ENCODE peak calls at places on chromosomes 1 and 21, in four cellular contexts. N, C, J and Q are unnamed samples.

GRCh38 chr21:33332143-33332542 is 7.4 kb downstream of the IFNAR1 start:
- DNase-seq in N (no peak), C (no peak), J (no peak), Q (no peak)

GRCh38 chr1:66282885-66283284 is 251.1 kb upstream of the SGIP1 start:
- DNase-seq in N (peak; percentile 48), C (no peak), J (no peak), Q (no peak)

GRCh38 chr21:37232274-37233018 is 34.7 kb downstream of the VPS26C start:
- DNase-seq in N (no peak), C (no peak), J (no peak), Q (no peak)

GRCh38 chr1:183648042-183648441 is 5.1 kb downstream of the APOBEC4 start:
- DNase-seq in N (no peak), C (no peak), J (no peak), Q (no peak)

GRCh38 chr1:174433451-174433850 is 14.3 kb upstream of the GPR52 start:
- DNase-seq in N (peak; percentile 73), C (no peak), J (no peak), Q (no peak)

GRCh38 chr1:237470712-237471310 is 419.9 kb downstream of the ZP4 start:
- DNase-seq in N (no peak), C (no peak), J (no peak), Q (no peak)

GRCh38 chr1:178536329-178536728 is 23.4 kb downstream of the TEX35 start:
- DNase-seq in N (no peak), C (no peak), J (no peak), Q (no peak)

GRCh38 chr1:194707074-194707473 is 1520.7 kb upstream of the B3GALT2 start:
- DNase-seq in N (no peak), C (no peak), J (no peak), Q (no peak)

GRCh38 chr1:236507022-236507700 is 16.6 kb upstream of the LGALS8 start:
- DNase-seq in N (peak; percentile 78), C (peak; percentile 46), J (peak; percentile 78), Q (no peak)

GRCh38 chr1:48526045-48526714 is 54.2 kb upstream of the SPATA6 start:
- DNase-seq in N (peak; percentile 7), C (no peak), J (no peak), Q (no peak)

GRCh38 chr1:41392528-41392924 is 31.3 kb downstream of the FOXO6 start:
- DNase-seq in N (no peak), C (no peak), J (no peak), Q (no peak)
- H4K20me1 ChIP-seq in N (no peaks in the 10 kb centered on the region), C (no peaks in the 10 kb centered on the region), J (no peaks in the 10 kb centered on the region), Q (no peaks in the 10 kb centered on the region)

DNA sequence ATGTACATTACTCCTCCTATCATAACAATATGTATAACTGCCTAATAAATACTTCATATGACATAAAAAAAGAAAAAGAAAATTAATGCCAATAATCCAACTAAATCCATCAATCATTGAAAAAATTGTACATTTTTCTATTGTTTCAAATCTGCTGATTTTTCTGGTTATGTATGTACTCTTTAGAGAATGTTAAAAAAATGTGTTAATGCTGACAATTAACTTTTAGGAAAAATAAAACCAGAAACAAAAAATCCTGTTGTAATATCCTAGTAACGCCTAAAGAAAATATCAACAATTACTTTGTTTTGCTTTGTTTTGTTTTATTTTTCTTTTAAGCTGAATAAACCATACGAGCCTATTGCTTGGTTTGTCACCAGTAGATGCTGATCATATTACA is 213.9 kb upstream of the USP25 start:
- DNase-seq in N (no peak), C (no peak), J (no peak), Q (no peak)
- H4K20me1 ChIP-seq in N (no peaks in the 10 kb centered on the region), C (no peaks in the 10 kb centered on the region), J (no peaks in the 10 kb centered on the region), Q (no peaks in the 10 kb centered on the region)

GRCh38 chr1:94899756-94900155 is 27.2 kb downstream of the CNN3 start:
- DNase-seq in N (no peak), C (no peak), J (no peak), Q (no peak)
- H4K20me1 ChIP-seq in N (peaks cover 3% of the 10 kb centered on the region), C (peaks cover 7% of the 10 kb centered on the region), J (no peaks in the 10 kb centered on the region), Q (no peaks in the 10 kb centered on the region)

DNA sequence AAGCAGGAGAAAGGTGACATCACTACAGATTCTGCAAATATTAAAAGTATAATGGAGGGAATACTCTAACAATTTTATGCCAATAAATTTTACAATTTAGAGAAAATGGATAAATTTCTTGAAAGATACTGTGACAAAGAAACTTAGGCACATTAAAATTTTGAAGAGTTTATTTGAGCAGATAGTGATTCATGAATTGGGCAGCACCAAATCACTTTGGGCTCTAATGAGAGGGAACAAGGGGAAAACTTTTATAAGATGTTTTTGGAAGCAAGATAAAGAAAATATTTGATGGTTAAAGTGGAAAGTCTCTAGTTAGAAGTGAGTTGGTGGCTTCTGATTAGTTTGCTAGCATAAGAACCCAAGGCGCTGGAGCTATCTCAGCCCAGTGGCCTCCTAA is 55.2 kb upstream of the FMN2 start:
- DNase-seq in N (no peak), C (no peak), J (no peak), Q (no peak)
- H4K20me1 ChIP-seq in N (no peaks in the 10 kb centered on the region), C (no peaks in the 10 kb centered on the region), J (no peaks in the 10 kb centered on the region), Q (no peaks in the 10 kb centered on the region)

GRCh38 chr1:217948741-217949140 is 317.6 kb downstream of the SPATA17 start:
- DNase-seq in N (peak; percentile 4), C (no peak), J (no peak), Q (no peak)
- H4K20me1 ChIP-seq in N (no peaks in the 10 kb centered on the region), C (no peaks in the 10 kb centered on the region), J (no peaks in the 10 kb centered on the region), Q (no peaks in the 10 kb centered on the region)

DNA sequence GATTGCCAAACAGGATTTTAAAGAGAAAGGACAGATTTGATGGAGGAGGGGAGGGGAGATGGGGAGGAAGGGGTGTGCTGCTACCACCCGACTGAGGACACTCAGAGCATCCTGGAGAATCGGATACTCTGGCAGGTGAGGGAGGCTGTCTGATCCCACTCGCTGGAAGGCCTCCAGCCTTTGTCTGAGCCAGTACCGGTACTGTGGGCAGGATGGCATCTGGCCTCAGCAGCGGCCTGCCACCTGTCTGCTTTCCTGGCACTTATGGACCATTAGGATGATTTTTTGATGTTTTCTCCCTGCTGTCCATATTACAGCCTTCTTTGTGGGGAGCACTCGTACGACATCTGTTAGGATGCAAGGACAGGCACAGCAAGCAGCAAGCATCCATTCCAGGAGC is 11.4 kb downstream of the ATP2B4 start:
- DNase-seq in N (no peak), C (no peak), J (no peak), Q (no peak)
- H4K20me1 ChIP-seq in N (no peaks in the 10 kb centered on the region), C (no peaks in the 10 kb centered on the region), J (no peaks in the 10 kb centered on the region), Q (no peaks in the 10 kb centered on the region)

DNA sequence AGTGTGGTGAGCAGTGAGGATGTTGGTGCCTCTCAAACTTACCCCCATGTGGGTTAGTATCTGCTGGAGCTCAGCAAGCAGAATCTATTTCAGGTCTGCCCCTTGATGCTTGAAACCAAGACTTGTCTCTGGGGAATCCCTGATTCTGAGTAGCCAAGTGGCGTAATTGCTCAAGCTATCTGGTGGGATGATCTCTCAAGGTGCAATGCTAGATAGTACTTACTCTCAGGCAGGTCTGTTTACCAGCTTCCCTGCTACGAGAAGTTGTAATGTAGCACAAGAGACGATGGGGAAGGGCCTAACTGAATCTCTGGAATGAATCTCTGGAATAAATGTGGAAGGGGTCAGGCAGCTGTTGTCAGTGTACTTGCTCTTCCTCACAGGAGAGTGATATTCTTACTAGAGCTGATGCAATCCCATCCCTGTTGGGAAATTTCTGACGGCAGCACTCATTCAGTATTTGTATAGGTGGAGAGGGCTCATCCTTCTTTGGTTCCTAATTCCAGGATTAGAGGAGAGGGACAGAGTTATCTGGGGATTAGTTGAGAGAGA is 65.4 kb downstream of the MACF1 start:
- DNase-seq in N (no peak), C (peak; percentile 36), J (no peak), Q (no peak)
- H4K20me1 ChIP-seq in N (no peaks in the 10 kb centered on the region), C (peaks cover 6% of the 10 kb centered on the region), J (peaks cover 7% of the 10 kb centered on the region), Q (no peaks in the 10 kb centered on the region)

GRCh38 chr1:165886193-165886592 is 58.8 kb downstream of the UCK2 start:
- DNase-seq in N (no peak), C (no peak), J (no peak), Q (no peak)
- H4K20me1 ChIP-seq in N (no peaks in the 10 kb centered on the region), C (no peaks in the 10 kb centered on the region), J (peaks cover 64% of the 10 kb centered on the region), Q (peaks cover 31% of the 10 kb centered on the region)